ENCODE peak calls at places on chromosome 22, in nine cellular contexts. E, P, C, K, Y, D, H, J and U are unnamed samples.

GRCh38 chr22:49948116-49948515 is 12.5 kb upstream of the PIM3 start:
- DNase-seq in E (no peak), P (no peak), C (no peak), K (no peak), Y (no peak), D (no peak), H (no peak), J (no peak), U (no peak)

GRCh38 chr22:38223289-38223960 is 21.6 kb downstream of the MAFF start:
- DNase-seq in E (no peak), P (no peak), C (no peak), K (no peak), Y (no peak), D (no peak), H (no peak), J (no peak), U (no peak)

GRCh38 chr22:42116848-42117424 is 13.7 kb downstream of the CYP2D6 start:
- DNase-seq in E (no peak), P (no peak), C (no peak), K (peak), Y (no peak), D (peak), H (no peak), J (no peak), U (no peak)

GRCh38 chr22:40766956-40767355 is 52.2 kb downstream of the SLC25A17 start:
- DNase-seq in E (no peak), P (no peak), C (no peak), K (no peak), Y (no peak), D (no peak), H (no peak), J (no peak), U (no peak)

GRCh38 chr22:17077255-17077654 is 7.5 kb upstream of the IL17RA start:
- DNase-seq in E (no peak), P (no peak), C (no peak), K (no peak), Y (no peak), D (no peak), H (no peak), J (no peak), U (no peak)

GRCh38 chr22:26648011-26648497 is 9.3 kb upstream of the MIAT start:
- DNase-seq in E (no peak), P (no peak), C (no peak), K (no peak), Y (no peak), D (no peak), H (no peak), J (no peak), U (no peak)

GRCh38 chr22:42881982-42882656 is 25.0 kb upstream of the ARFGAP3 start:
- DNase-seq in E (no peak), P (no peak), C (no peak), K (peak), Y (no peak), D (no peak), H (no peak), J (no peak), U (no peak)

GRCh38 chr22:46757104-46757503 is 5.3 kb upstream of the TBC1D22A start:
- DNase-seq in E (no peak), P (no peak), C (no peak), K (no peak), Y (no peak), D (no peak), H (no peak), J (no peak), U (no peak)

GRCh38 chr22:27876684-27877083 is 42.4 kb downstream of the PITPNB start:
- DNase-seq in E (no peak), P (no peak), C (no peak), K (no peak), Y (no peak), D (no peak), H (no peak), J (no peak), U (no peak)

GRCh38 chr22:50059185-50059880 is 1.2 kb upstream of the TTLL8 start:
- DNase-seq in E (no peak), P (no peak), C (peak), K (no peak), Y (peak), D (peak), H (no peak), J (peak), U (no peak)

GRCh38 chr22:28034760-28035401 is 115.8 kb upstream of the PITPNB start:
- DNase-seq in E (no peak), P (no peak), C (no peak), K (peak), Y (peak), D (peak), H (no peak), J (no peak), U (no peak)

GRCh38 chr22:27848005-27848404 is 46.4 kb upstream of the MN1 start:
- DNase-seq in E (no peak), P (no peak), C (no peak), K (no peak), Y (no peak), D (no peak), H (no peak), J (no peak), U (no peak)

GRCh38 chr22:44164031-44164430 is 16.7 kb upstream of the PARVG start:
- DNase-seq in E (no peak), P (no peak), C (no peak), K (peak), Y (no peak), D (no peak), H (no peak), J (no peak), U (no peak)

GRCh38 chr22:32861330-32861729 is 59.8 kb downstream of the TIMP3 start:
- DNase-seq in E (no peak), P (no peak), C (no peak), K (no peak), Y (no peak), D (no peak), H (no peak), J (no peak), U (no peak)

GRCh38 chr22:49735411-49736311 is 92.0 kb downstream of the BRD1 start:
- DNase-seq in E (no peak), P (no peak), C (peak), K (no peak), Y (no peak), D (peak), H (peak), J (peak), U (peak)

GRCh38 chr22:26471522-26471921 is 12.1 kb downstream of the HPS4 start:
- DNase-seq in E (no peak), P (no peak), C (no peak), K (peak), Y (no peak), D (peak), H (no peak), J (no peak), U (no peak)

GRCh38 chr22:50221410-50222300 is 20.8 kb downstream of the SELENOO start:
- DNase-seq in E (no peak), P (no peak), C (no peak), K (no peak), Y (no peak), D (no peak), H (no peak), J (no peak), U (peak)

GRCh38 chr22:36368359-36368983 is 19.3 kb downstream of the MYH9 start:
- DNase-seq in E (no peak), P (no peak), C (no peak), K (no peak), Y (no peak), D (peak), H (no peak), J (no peak), U (no peak)

GRCh38 chr22:17903564-17904295 is 120.6 kb downstream of the MICAL3 start:
- DNase-seq in E (no peak), P (no peak), C (no peak), K (no peak), Y (no peak), D (no peak), H (no peak), J (no peak), U (no peak)

GRCh38 chr22:36833073-36833472 is 16.2 kb upstream of the PVALB start:
- DNase-seq in E (no peak), P (peak), C (no peak), K (no peak), Y (no peak), D (no peak), H (no peak), J (peak), U (no peak)

GRCh38 chr22:41822289-41823057 is 10.4 kb upstream of the SREBF2 start:
- DNase-seq in E (no peak), P (no peak), C (no peak), K (no peak), Y (no peak), D (peak), H (peak), J (peak), U (peak)

GRCh38 chr22:26648761-26649363 is 8.5 kb upstream of the MIAT start:
- DNase-seq in E (no peak), P (no peak), C (no peak), K (no peak), Y (no peak), D (no peak), H (no peak), J (peak), U (no peak)

GRCh38 chr22:38338772-38339379 is 21.6 kb upstream of the CSNK1E start:
- DNase-seq in E (no peak), P (no peak), C (peak), K (peak), Y (peak), D (no peak), H (no peak), J (peak), U (peak)

GRCh38 chr22:48313156-48313555 is 1514.5 kb downstream of the BRD1 start:
- DNase-seq in E (no peak), P (no peak), C (no peak), K (no peak), Y (peak), D (no peak), H (no peak), J (no peak), U (no peak)

GRCh38 chr22:26610072-26610958 is 7.5 kb downstream of the CRYBB1 start:
- DNase-seq in E (no peak), P (no peak), C (peak), K (no peak), Y (no peak), D (no peak), H (peak), J (peak), U (no peak)

GRCh38 chr22:43515902-43516301 is 104.1 kb downstream of the MPPED1 start:
- DNase-seq in E (no peak), P (no peak), C (no peak), K (no peak), Y (no peak), D (no peak), H (no peak), J (no peak), U (peak)

GRCh38 chr22:47098554-47098953 is 336.1 kb downstream of the TBC1D22A start:
- DNase-seq in E (no peak), P (no peak), C (no peak), K (no peak), Y (no peak), D (no peak), H (no peak), J (no peak), U (no peak)

GRCh38 chr22:31046591-31047226 is 34.4 kb upstream of the SMTN start:
- DNase-seq in E (no peak), P (no peak), C (no peak), K (peak), Y (no peak), D (no peak), H (no peak), J (peak), U (no peak)

GRCh38 chr22:31044262-31044861 is 36.8 kb upstream of the SMTN start:
- DNase-seq in E (peak), P (no peak), C (peak), K (peak), Y (no peak), D (no peak), H (no peak), J (no peak), U (no peak)

GRCh38 chr22:31045900-31046587 is 35.1 kb upstream of the SMTN start:
- DNase-seq in E (no peak), P (no peak), C (no peak), K (no peak), Y (no peak), D (no peak), H (no peak), J (no peak), U (no peak)

GRCh38 chr22:31048570-31048969 is 32.5 kb upstream of the SMTN start:
- DNase-seq in E (no peak), P (no peak), C (no peak), K (no peak), Y (no peak), D (no peak), H (no peak), J (no peak), U (no peak)

DNA sequence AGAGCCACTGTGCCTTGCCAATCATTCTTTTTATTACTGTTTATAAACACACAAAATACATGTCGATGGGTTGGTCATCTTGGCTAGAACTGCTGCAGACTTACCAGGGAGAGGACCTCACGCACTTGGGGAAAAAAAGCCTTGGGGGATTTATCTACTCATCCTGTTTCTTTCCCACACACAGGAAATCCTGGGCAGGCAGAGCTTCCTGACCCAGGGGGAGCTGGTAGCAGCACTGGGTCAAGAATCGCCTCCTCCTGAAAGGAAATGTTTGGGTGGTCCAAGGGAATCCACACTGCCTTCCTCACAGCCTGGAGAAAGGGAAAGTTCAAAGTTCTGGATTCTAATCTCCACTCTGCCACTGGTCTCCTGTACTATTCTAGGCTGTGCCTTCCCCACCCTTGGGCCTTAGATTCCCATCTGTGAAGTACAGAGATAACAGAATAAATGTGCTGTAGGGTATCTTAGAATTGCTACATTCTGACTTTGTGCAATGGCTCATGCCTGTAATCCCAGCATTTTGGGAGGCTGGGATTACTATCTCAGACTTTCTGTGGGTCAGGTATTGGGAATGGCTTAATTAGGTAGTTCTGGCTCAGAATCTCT is 31.2 kb upstream of the SMTN start:
- DNase-seq in E (no peak), P (no peak), C (no peak), K (no peak), Y (no peak), D (no peak), H (no peak), J (no peak), U (no peak)
- TF ChIP-seq CTCF in E (no peak), P (no peak), C (no peak), K (no peak), Y (no peak), D (no peak), H (no peak), J (no peak), U (no peak)

GRCh38 chr22:35257321-35258143 is at the start of gene HMGXB4:
- DNase-seq in E (peak), P (peak), C (peak), K (peak), Y (peak), D (peak), H (peak), J (peak), U (peak)
- TF ChIP-seq CTCF in E (no peak), P (peak), C (no peak), K (peak), Y (no peak), D (peak), H (no peak), J (no peak), U (peak)

DNA sequence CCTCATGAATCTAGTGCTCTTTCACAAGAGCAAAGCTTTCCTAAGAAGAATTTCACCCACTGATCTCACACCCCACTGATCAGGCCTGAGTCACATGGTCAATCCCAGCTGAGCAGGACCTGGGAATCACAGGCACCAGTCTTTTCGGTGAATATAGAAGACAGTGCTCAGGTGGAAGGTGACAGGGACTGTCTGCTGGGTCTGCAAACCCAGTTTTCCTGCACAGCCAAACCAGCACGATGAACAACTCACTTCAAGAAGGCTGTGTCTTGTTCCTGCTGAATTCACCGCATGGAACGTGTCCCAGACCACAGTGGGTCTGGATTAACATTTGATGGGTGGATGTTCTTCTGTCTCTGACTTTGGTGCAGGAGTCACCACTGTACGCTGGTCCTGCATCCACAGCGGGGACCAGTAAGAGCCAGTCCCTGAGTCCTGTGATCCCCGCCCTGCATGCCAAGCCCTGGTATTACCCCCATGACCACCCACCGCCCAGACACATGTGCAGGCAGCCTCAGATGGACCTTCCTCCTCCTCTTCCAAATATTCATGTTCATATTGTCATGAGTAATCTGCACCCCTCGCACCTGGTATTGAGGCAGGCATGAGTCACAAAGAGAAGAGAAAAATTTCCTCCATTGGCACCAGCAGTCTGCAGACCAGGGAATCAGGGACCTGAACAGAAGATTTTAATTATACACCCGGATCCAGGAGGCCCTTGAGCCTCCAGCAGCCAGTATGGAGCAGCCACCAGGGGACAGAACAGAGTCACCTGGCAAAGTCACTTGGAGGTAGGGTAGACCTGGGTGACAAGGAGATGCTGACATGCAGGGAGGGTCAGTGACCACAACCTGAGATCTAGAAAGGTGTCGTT is 8.6 kb upstream of the IGLL5 start:
- DNase-seq in E (no peak), P (no peak), C (no peak), K (no peak), Y (peak), D (no peak), H (no peak), J (no peak), U (no peak)
- TF ChIP-seq CTCF in E (no peak), P (no peak), C (no peak), K (no peak), Y (no peak), D (no peak), H (no peak), J (no peak), U (no peak)

GRCh38 chr22:22348127-22348814 is 103.7 kb downstream of the VPREB1 start:
- DNase-seq in E (no peak), P (no peak), C (no peak), K (no peak), Y (no peak), D (peak), H (no peak), J (peak), U (no peak)
- TF ChIP-seq CTCF in E (no peak), P (no peak), C (no peak), K (no peak), Y (no peak), D (peak), H (peak), J (peak), U (no peak)

DNA sequence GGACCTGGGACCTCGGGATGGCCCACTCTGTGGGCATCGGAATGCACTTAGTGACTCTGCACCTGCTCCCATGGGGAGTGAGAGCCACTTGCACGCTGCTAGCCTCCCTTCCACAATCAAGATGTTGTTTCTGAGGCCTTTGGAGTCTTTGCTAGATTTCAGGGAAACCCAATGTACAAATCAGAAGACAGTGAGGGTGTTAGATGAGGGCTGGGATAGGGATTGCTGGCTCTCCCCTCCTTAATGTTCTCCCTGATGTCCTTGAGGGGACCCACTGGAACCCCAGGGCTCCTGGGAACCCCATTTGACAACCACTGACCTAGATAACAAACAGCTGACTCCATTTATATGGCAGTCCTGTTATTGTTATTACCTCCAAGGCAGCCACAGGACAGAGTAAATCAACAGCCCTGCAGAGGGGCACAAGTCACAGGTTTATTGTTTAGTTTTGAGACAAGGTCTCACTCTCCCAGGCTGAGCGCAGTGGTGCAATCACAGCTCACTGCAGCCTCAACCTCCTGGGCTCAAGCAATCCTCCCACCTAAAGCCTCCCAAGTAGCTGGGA is 31.3 kb upstream of the COMT start:
- DNase-seq in E (no peak), P (no peak), C (no peak), K (no peak), Y (no peak), D (no peak), H (no peak), J (no peak), U (no peak)
- TF ChIP-seq CTCF in E (no peak), P (peak), C (no peak), K (no peak), Y (no peak), D (no peak), H (no peak), J (no peak), U (peak)

DNA sequence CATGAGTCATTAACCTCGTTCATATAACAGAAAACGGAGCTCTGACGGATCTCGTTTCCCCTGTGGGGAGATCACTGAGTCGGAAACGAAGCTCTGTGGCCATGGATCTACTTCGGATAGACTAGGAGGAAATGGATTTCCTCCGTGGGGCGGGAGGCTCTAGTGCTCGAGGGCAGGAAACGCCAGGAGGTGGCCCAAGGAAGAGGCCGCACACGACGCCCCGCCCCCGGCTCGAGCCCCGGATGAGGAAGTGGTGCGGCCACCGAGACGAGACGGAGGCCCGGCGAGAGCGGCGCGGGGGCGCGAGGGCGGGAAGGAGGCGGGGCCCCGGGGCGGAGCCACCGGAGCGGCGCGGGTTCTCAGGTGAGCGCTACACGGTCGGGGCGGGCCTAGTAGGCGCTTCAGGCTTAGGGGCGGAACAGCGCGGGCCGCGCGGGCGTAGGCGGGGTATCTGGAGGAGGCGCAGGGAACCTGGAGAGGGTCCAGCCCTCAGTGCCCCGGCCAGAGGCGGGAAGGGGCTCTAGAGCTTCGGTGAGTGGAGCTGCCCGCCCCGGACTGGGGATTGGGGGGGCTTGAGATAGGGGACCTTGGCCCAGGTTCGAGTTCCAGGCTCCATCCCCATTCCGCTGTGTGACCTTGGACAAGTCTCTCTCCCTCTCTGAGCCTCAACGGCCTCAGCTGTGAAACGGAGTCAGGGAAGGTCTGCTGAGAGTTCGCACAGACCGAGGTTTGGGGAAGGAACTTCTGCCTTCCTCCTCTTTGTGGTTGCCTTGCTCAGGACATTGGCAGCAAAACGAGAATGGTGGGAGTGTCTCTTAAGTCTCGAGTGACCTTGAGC is at the start of gene DEPDC5:
- DNase-seq in E (peak), P (peak), C (peak), K (peak), Y (peak), D (peak), H (peak), J (peak), U (peak)
- TF ChIP-seq CTCF in E (no peak), P (no peak), C (no peak), K (no peak), Y (no peak), D (no peak), H (no peak), J (no peak), U (peak)

GRCh38 chr22:39654959-39655579 is 84.5 kb downstream of the CACNA1I start:
- DNase-seq in E (no peak), P (no peak), C (no peak), K (peak), Y (no peak), D (no peak), H (no peak), J (peak), U (no peak)
- TF ChIP-seq CTCF in E (no peak), P (no peak), C (no peak), K (no peak), Y (no peak), D (no peak), H (no peak), J (peak), U (peak)